ENCODE peak calls at places on chromosomes 1 and 21, in five cellular contexts. One of them, this sample, is unnamed.

GRCh38 chr1:38788937-38789336 is 70.6 kb downstream of the RRAGC start:
- DNase-seq in activated CD4-positive, alpha-beta T cell treated with anti-CD3 and anti-CD28 coated beads for 48 hours: no peak
- DNase-seq in activated T-helper 2 cell treated with anti-CD3 and anti-CD28 coated beads, Interferon-gamma antibody, Interleukin-2, Interleukin-4, amounts not matched to agents 10 μg/mL and 5 μg/mL and 100 μg/mL, durations not matched to agents 14 hours and 24 hours and 36 hours: no peak
- DNase-seq in NCI-H460: no peak
- DNase-seq in stimulated activated CD4-positive, alpha-beta T cell treated with anti-CD3 and anti-CD28 coated beads, Interleukin-4, amount 100 ng/mL, for 24 hours: no peak
- DNase-seq in this sample: no peak

GRCh38 chr1:202207292-202207691 is 13.7 kb downstream of the LGR6 start:
- DNase-seq in activated CD4-positive, alpha-beta T cell treated with anti-CD3 and anti-CD28 coated beads for 48 hours: no peak
- DNase-seq in activated T-helper 2 cell treated with anti-CD3 and anti-CD28 coated beads, Interferon-gamma antibody, Interleukin-2, Interleukin-4, amounts not matched to agents 10 μg/mL and 5 μg/mL and 100 μg/mL, durations not matched to agents 14 hours and 24 hours and 36 hours: no peak
- DNase-seq in NCI-H460: no peak
- DNase-seq in stimulated activated CD4-positive, alpha-beta T cell treated with anti-CD3 and anti-CD28 coated beads, Interleukin-4, amount 100 ng/mL, for 24 hours: no peak
- DNase-seq in this sample: no peak

GRCh38 chr1:14738235-14738634 is 139.8 kb downstream of the KAZN start:
- DNase-seq in activated CD4-positive, alpha-beta T cell treated with anti-CD3 and anti-CD28 coated beads for 48 hours: no peak
- DNase-seq in activated T-helper 2 cell treated with anti-CD3 and anti-CD28 coated beads, Interferon-gamma antibody, Interleukin-2, Interleukin-4, amounts not matched to agents 10 μg/mL and 5 μg/mL and 100 μg/mL, durations not matched to agents 14 hours and 24 hours and 36 hours: no peak
- DNase-seq in NCI-H460: no peak
- DNase-seq in stimulated activated CD4-positive, alpha-beta T cell treated with anti-CD3 and anti-CD28 coated beads, Interleukin-4, amount 100 ng/mL, for 24 hours: no peak
- DNase-seq in this sample: no peak

GRCh38 chr1:154733621-154734020 is 125.6 kb upstream of the ADAR start:
- DNase-seq in activated CD4-positive, alpha-beta T cell treated with anti-CD3 and anti-CD28 coated beads for 48 hours: no peak
- DNase-seq in activated T-helper 2 cell treated with anti-CD3 and anti-CD28 coated beads, Interferon-gamma antibody, Interleukin-2, Interleukin-4, amounts not matched to agents 10 μg/mL and 5 μg/mL and 100 μg/mL, durations not matched to agents 14 hours and 24 hours and 36 hours: no peak
- DNase-seq in NCI-H460: no peak
- DNase-seq in stimulated activated CD4-positive, alpha-beta T cell treated with anti-CD3 and anti-CD28 coated beads, Interleukin-4, amount 100 ng/mL, for 24 hours: no peak
- DNase-seq in this sample: no peak

GRCh38 chr1:67100833-67101232 is 33.9 kb downstream of the C1orf141 start:
- DNase-seq in activated CD4-positive, alpha-beta T cell treated with anti-CD3 and anti-CD28 coated beads for 48 hours: no peak
- DNase-seq in activated T-helper 2 cell treated with anti-CD3 and anti-CD28 coated beads, Interferon-gamma antibody, Interleukin-2, Interleukin-4, amounts not matched to agents 10 μg/mL and 5 μg/mL and 100 μg/mL, durations not matched to agents 14 hours and 24 hours and 36 hours: no peak
- DNase-seq in NCI-H460: no peak
- DNase-seq in stimulated activated CD4-positive, alpha-beta T cell treated with anti-CD3 and anti-CD28 coated beads, Interleukin-4, amount 100 ng/mL, for 24 hours: no peak
- DNase-seq in this sample: no peak

GRCh38 chr21:16218682-16219343 is 489.0 kb downstream of the USP25 start:
- DNase-seq in activated CD4-positive, alpha-beta T cell treated with anti-CD3 and anti-CD28 coated beads for 48 hours: no peak
- DNase-seq in activated T-helper 2 cell treated with anti-CD3 and anti-CD28 coated beads, Interferon-gamma antibody, Interleukin-2, Interleukin-4, amounts not matched to agents 10 μg/mL and 5 μg/mL and 100 μg/mL, durations not matched to agents 14 hours and 24 hours and 36 hours: no peak
- DNase-seq in NCI-H460: no peak
- DNase-seq in stimulated activated CD4-positive, alpha-beta T cell treated with anti-CD3 and anti-CD28 coated beads, Interleukin-4, amount 100 ng/mL, for 24 hours: no peak
- DNase-seq in this sample: no peak

GRCh38 chr21:44589094-44589493 is 3.2 kb downstream of the KRTAP10-6 start:
- DNase-seq in activated CD4-positive, alpha-beta T cell treated with anti-CD3 and anti-CD28 coated beads for 48 hours: no peak
- DNase-seq in activated T-helper 2 cell treated with anti-CD3 and anti-CD28 coated beads, Interferon-gamma antibody, Interleukin-2, Interleukin-4, amounts not matched to agents 10 μg/mL and 5 μg/mL and 100 μg/mL, durations not matched to agents 14 hours and 24 hours and 36 hours: no peak
- DNase-seq in NCI-H460: no peak
- DNase-seq in stimulated activated CD4-positive, alpha-beta T cell treated with anti-CD3 and anti-CD28 coated beads, Interleukin-4, amount 100 ng/mL, for 24 hours: no peak
- DNase-seq in this sample: no peak

GRCh38 chr1:172775598-172776570 is 117.0 kb downstream of the FASLG start:
- DNase-seq in activated CD4-positive, alpha-beta T cell treated with anti-CD3 and anti-CD28 coated beads for 48 hours: no peak
- DNase-seq in activated T-helper 2 cell treated with anti-CD3 and anti-CD28 coated beads, Interferon-gamma antibody, Interleukin-2, Interleukin-4, amounts not matched to agents 10 μg/mL and 5 μg/mL and 100 μg/mL, durations not matched to agents 14 hours and 24 hours and 36 hours: no peak
- DNase-seq in NCI-H460: no peak
- DNase-seq in stimulated activated CD4-positive, alpha-beta T cell treated with anti-CD3 and anti-CD28 coated beads, Interleukin-4, amount 100 ng/mL, for 24 hours: no peak
- DNase-seq in this sample: no peak

GRCh38 chr1:1763657-1764621 is 14.3 kb downstream of the NADK start:
- DNase-seq in activated CD4-positive, alpha-beta T cell treated with anti-CD3 and anti-CD28 coated beads for 48 hours: no peak
- DNase-seq in activated T-helper 2 cell treated with anti-CD3 and anti-CD28 coated beads, Interferon-gamma antibody, Interleukin-2, Interleukin-4, amounts not matched to agents 10 μg/mL and 5 μg/mL and 100 μg/mL, durations not matched to agents 14 hours and 24 hours and 36 hours: no peak
- DNase-seq in NCI-H460: peak; percentile 86
- DNase-seq in stimulated activated CD4-positive, alpha-beta T cell treated with anti-CD3 and anti-CD28 coated beads, Interleukin-4, amount 100 ng/mL, for 24 hours: no peak
- DNase-seq in this sample: no peak

GRCh38 chr1:204286841-204287387 is 72.8 kb downstream of the PLEKHA6 start:
- DNase-seq in activated CD4-positive, alpha-beta T cell treated with anti-CD3 and anti-CD28 coated beads for 48 hours: peak; percentile 35
- DNase-seq in activated T-helper 2 cell treated with anti-CD3 and anti-CD28 coated beads, Interferon-gamma antibody, Interleukin-2, Interleukin-4, amounts not matched to agents 10 μg/mL and 5 μg/mL and 100 μg/mL, durations not matched to agents 14 hours and 24 hours and 36 hours: peak; percentile 13
- DNase-seq in NCI-H460: no peak
- DNase-seq in stimulated activated CD4-positive, alpha-beta T cell treated with anti-CD3 and anti-CD28 coated beads, Interleukin-4, amount 100 ng/mL, for 24 hours: peak; percentile 24
- DNase-seq in this sample: peak; percentile 61

GRCh38 chr1:17502326-17502778 is 37.1 kb upstream of the ARHGEF10L start:
- DNase-seq in activated CD4-positive, alpha-beta T cell treated with anti-CD3 and anti-CD28 coated beads for 48 hours: peak; percentile 81
- DNase-seq in activated T-helper 2 cell treated with anti-CD3 and anti-CD28 coated beads, Interferon-gamma antibody, Interleukin-2, Interleukin-4, amounts not matched to agents 10 μg/mL and 5 μg/mL and 100 μg/mL, durations not matched to agents 14 hours and 24 hours and 36 hours: peak; percentile 44
- DNase-seq in NCI-H460: peak; percentile 47
- DNase-seq in stimulated activated CD4-positive, alpha-beta T cell treated with anti-CD3 and anti-CD28 coated beads, Interleukin-4, amount 100 ng/mL, for 24 hours: peak; percentile 44
- DNase-seq in this sample: peak; percentile 52

GRCh38 chr1:46380004-46380403 is 14.1 kb upstream of the FAAH start:
- DNase-seq in activated CD4-positive, alpha-beta T cell treated with anti-CD3 and anti-CD28 coated beads for 48 hours: no peak
- DNase-seq in activated T-helper 2 cell treated with anti-CD3 and anti-CD28 coated beads, Interferon-gamma antibody, Interleukin-2, Interleukin-4, amounts not matched to agents 10 μg/mL and 5 μg/mL and 100 μg/mL, durations not matched to agents 14 hours and 24 hours and 36 hours: no peak
- DNase-seq in NCI-H460: no peak
- DNase-seq in stimulated activated CD4-positive, alpha-beta T cell treated with anti-CD3 and anti-CD28 coated beads, Interleukin-4, amount 100 ng/mL, for 24 hours: no peak
- DNase-seq in this sample: no peak

GRCh38 chr21:39511102-39511501 is 59.3 kb downstream of the SH3BGR start:
- DNase-seq in activated CD4-positive, alpha-beta T cell treated with anti-CD3 and anti-CD28 coated beads for 48 hours: no peak
- DNase-seq in activated T-helper 2 cell treated with anti-CD3 and anti-CD28 coated beads, Interferon-gamma antibody, Interleukin-2, Interleukin-4, amounts not matched to agents 10 μg/mL and 5 μg/mL and 100 μg/mL, durations not matched to agents 14 hours and 24 hours and 36 hours: no peak
- DNase-seq in NCI-H460: no peak
- DNase-seq in stimulated activated CD4-positive, alpha-beta T cell treated with anti-CD3 and anti-CD28 coated beads, Interleukin-4, amount 100 ng/mL, for 24 hours: no peak
- DNase-seq in this sample: no peak

GRCh38 chr1:25792115-25792514 is 7.9 kb upstream of the SELENON start:
- DNase-seq in activated CD4-positive, alpha-beta T cell treated with anti-CD3 and anti-CD28 coated beads for 48 hours: no peak
- DNase-seq in activated T-helper 2 cell treated with anti-CD3 and anti-CD28 coated beads, Interferon-gamma antibody, Interleukin-2, Interleukin-4, amounts not matched to agents 10 μg/mL and 5 μg/mL and 100 μg/mL, durations not matched to agents 14 hours and 24 hours and 36 hours: no peak
- DNase-seq in NCI-H460: no peak
- DNase-seq in stimulated activated CD4-positive, alpha-beta T cell treated with anti-CD3 and anti-CD28 coated beads, Interleukin-4, amount 100 ng/mL, for 24 hours: no peak
- DNase-seq in this sample: no peak

GRCh38 chr1:8423134-8423701 is 105.3 kb downstream of the SLC45A1 start:
- DNase-seq in activated CD4-positive, alpha-beta T cell treated with anti-CD3 and anti-CD28 coated beads for 48 hours: peak; percentile 57
- DNase-seq in activated T-helper 2 cell treated with anti-CD3 and anti-CD28 coated beads, Interferon-gamma antibody, Interleukin-2, Interleukin-4, amounts not matched to agents 10 μg/mL and 5 μg/mL and 100 μg/mL, durations not matched to agents 14 hours and 24 hours and 36 hours: peak; percentile 18
- DNase-seq in NCI-H460: no peak
- DNase-seq in stimulated activated CD4-positive, alpha-beta T cell treated with anti-CD3 and anti-CD28 coated beads, Interleukin-4, amount 100 ng/mL, for 24 hours: peak; percentile 47
- DNase-seq in this sample: no peak

GRCh38 chr1:92356956-92357355 is 58.1 kb downstream of the RPAP2 start:
- DNase-seq in activated CD4-positive, alpha-beta T cell treated with anti-CD3 and anti-CD28 coated beads for 48 hours: no peak
- DNase-seq in activated T-helper 2 cell treated with anti-CD3 and anti-CD28 coated beads, Interferon-gamma antibody, Interleukin-2, Interleukin-4, amounts not matched to agents 10 μg/mL and 5 μg/mL and 100 μg/mL, durations not matched to agents 14 hours and 24 hours and 36 hours: no peak
- DNase-seq in NCI-H460: no peak
- DNase-seq in stimulated activated CD4-positive, alpha-beta T cell treated with anti-CD3 and anti-CD28 coated beads, Interleukin-4, amount 100 ng/mL, for 24 hours: no peak
- DNase-seq in this sample: no peak

GRCh38 chr1:41936107-41936506 is 17.4 kb upstream of the HIVEP3 start:
- DNase-seq in activated CD4-positive, alpha-beta T cell treated with anti-CD3 and anti-CD28 coated beads for 48 hours: peak; percentile 43
- DNase-seq in activated T-helper 2 cell treated with anti-CD3 and anti-CD28 coated beads, Interferon-gamma antibody, Interleukin-2, Interleukin-4, amounts not matched to agents 10 μg/mL and 5 μg/mL and 100 μg/mL, durations not matched to agents 14 hours and 24 hours and 36 hours: no peak
- DNase-seq in NCI-H460: no peak
- DNase-seq in stimulated activated CD4-positive, alpha-beta T cell treated with anti-CD3 and anti-CD28 coated beads, Interleukin-4, amount 100 ng/mL, for 24 hours: peak; percentile 34
- DNase-seq in this sample: no peak

This sample was measured in KG1.